ENCODE peak calls at places on chromosome 22, in four cellular contexts. R is HepG2, I is H1, C is GM12878. Y is an unnamed sample. For H3K4me1, the result is how much of the 10 kb centered on the place peaks cover.

GRCh38 chr22:25942989-25943411 is 201.0 kb downstream of the MYO18B start:
- DNase-seq in R (no peak), C (no peak), I (no peak), Y (peak)

GRCh38 chr22:32354360-32355351 is 3.0 kb upstream of the RFPL3 start:
- DNase-seq in C (no peak), I (no peak), R (no peak), Y (no peak)

GRCh38 chr22:42318967-42319366 is 48.5 kb upstream of the TCF20 start:
- DNase-seq in I (no peak), R (no peak), C (no peak), Y (no peak)

GRCh38 chr22:42180349-42180842 is 49.8 kb upstream of the CYP2D6 start:
- DNase-seq in C (no peak), R (no peak), I (no peak), Y (no peak)

GRCh38 chr22:26502688-26503561 is 9.3 kb downstream of the TFIP11 start:
- DNase-seq in I (no peak), C (no peak), R (no peak), Y (no peak)

GRCh38 chr22:49634006-49634772 is 193.5 kb downstream of the BRD1 start:
- DNase-seq in R (no peak), I (no peak), C (no peak), Y (no peak)

GRCh38 chr22:35900483-35901168 is 128.0 kb downstream of the RBFOX2 start:
- DNase-seq in R (no peak), I (no peak), C (no peak), Y (no peak)

GRCh38 chr22:20974336-20974955 is 7.4 kb downstream of the AIFM3 start:
- DNase-seq in I (no peak), R (no peak), C (no peak), Y (no peak)

GRCh38 chr22:48523091-48523490 is 1304.6 kb downstream of the BRD1 start:
- DNase-seq in R (no peak), C (no peak), I (no peak), Y (no peak)

GRCh38 chr22:35076648-35077047 is 10.7 kb downstream of the ISX start:
- DNase-seq in R (no peak), C (no peak), I (no peak), Y (no peak)

GRCh38 chr22:22818861-22819855 is 68.5 kb upstream of the IGLL5 start:
- DNase-seq in I (no peak), C (peak), R (no peak), Y (no peak)

GRCh38 chr22:22816171-22816514 is 71.5 kb upstream of the IGLL5 start:
- DNase-seq in I (no peak), C (no peak), R (no peak), Y (no peak)

GRCh38 chr22:22816766-22817410 is 70.7 kb upstream of the IGLL5 start:
- DNase-seq in R (no peak), C (no peak), I (no peak), Y (no peak)

GRCh38 chr22:22818202-22818538 is 69.4 kb upstream of the IGLL5 start:
- DNase-seq in I (no peak), R (no peak), C (no peak), Y (no peak)

GRCh38 chr22:22817468-22818201 is 70.0 kb upstream of the IGLL5 start:
- DNase-seq in I (no peak), R (no peak), C (no peak), Y (no peak)
- H3K4me1 ChIP-seq in I (under half), R (under half), C (under half), Y (under half)

GRCh38 chr22:43349636-43350035 is 6.5 kb upstream of the SCUBE1 start:
- DNase-seq in C (no peak), R (no peak), I (no peak), Y (no peak)

GRCh38 chr22:43343262-43343988 is at the start of gene SCUBE1:
- DNase-seq in I (no peak), R (no peak), C (no peak), Y (peak)

GRCh38 chr22:43345356-43345755 is 2.2 kb upstream of the SCUBE1 start:
- DNase-seq in C (no peak), R (no peak), I (no peak), Y (no peak)

GRCh38 chr22:43345761-43346261 is 2.6 kb upstream of the SCUBE1 start:
- DNase-seq in C (no peak), I (no peak), R (peak), Y (no peak)

DNA sequence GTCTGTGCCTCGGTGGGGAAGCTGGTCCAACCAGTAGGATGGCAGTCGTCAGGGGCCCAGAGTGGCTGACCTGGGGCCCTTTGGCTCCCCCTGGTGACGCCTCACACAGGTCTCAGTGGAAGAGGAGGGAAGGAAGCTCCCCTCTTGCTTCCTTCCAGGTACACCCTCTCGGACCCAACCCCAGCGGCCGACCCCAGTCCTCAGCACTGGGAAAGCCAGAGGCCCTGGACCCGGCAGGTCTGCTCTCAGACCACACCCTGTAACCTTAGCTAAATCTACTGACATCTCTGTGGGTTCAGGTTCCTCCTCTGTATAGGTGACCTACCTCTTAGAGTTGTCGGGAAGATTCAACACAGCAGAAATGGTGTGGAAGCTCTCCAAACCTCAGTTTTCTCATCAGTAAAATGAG is 3.4 kb upstream of the SCUBE1 start:
- DNase-seq in I (peak), R (peak), C (no peak), Y (peak)
- TF ChIP-seq YY1 in I (no peak), R (no peak), C (peak), Y (no peak)

GRCh38 chr22:37484115-37485005 is 1.8 kb downstream of the MFNG start:
- DNase-seq in I (no peak), R (no peak), C (peak), Y (no peak)
- TF ChIP-seq SUZ12 in I (no peak), R (no peak), C (no peak), Y (no peak)

GRCh38 chr22:17159504-17159951 is 451 bp upstream of the HDHD5 start:
- DNase-seq in R (no peak), I (no peak), C (no peak), Y (no peak)
- H3K4me1 ChIP-seq in R (under half), I (under half), C (under half), Y (under half)

Y was measured in NT2/D1.